ENCODE peak calls at places on chromosomes 11 and 22, in four cellular contexts. X is PC-3, T is kidney, Z is lung. U is an unnamed sample.
A peak's percentile ranks its signal among the peaks of the same experiment; 100 is the strongest.

GRCh38 chr11:3837793-3838192 is 3.0 kb downstream of the RHOG start:
- DNase-seq in Z (peak; percentile 65), X (no peak), T (no peak), U (peak; percentile 77)

GRCh38 chr22:37032134-37032534 is 12.6 kb downstream of the MPST start:
- DNase-seq in X (no peak), T (no peak), Z (no peak), U (no peak)

GRCh38 chr11:128802358-128802981 is 64.6 kb downstream of the KCNJ1 start:
- DNase-seq in Z (no peak), T (no peak), X (peak; percentile 72), U (no peak)

GRCh38 chr11:65305501-65306268 is 9.0 kb upstream of the CDC42EP2 start:
- DNase-seq in X (no peak), Z (no peak), T (no peak), U (no peak)

GRCh38 chr11:31477528-31478255 is 31.7 kb downstream of the IMMP1L start:
- DNase-seq in X (no peak), Z (no peak), T (no peak), U (no peak)

GRCh38 chr22:39743955-39744752 is 149.4 kb downstream of the ENTHD1 start:
- DNase-seq in T (no peak), X (no peak), Z (no peak), U (no peak)

GRCh38 chr11:119540370-119541125 is 117.6 kb upstream of the THY1 start:
- DNase-seq in T (peak; percentile 41), Z (no peak), X (no peak), U (no peak)

GRCh38 chr11:61488651-61489291 is 19.8 kb upstream of the LRRC10B start:
- DNase-seq in Z (no peak), T (peak; percentile 93), X (peak; percentile 90), U (no peak)

GRCh38 chr11:10798330-10798980 is 10.3 kb downstream of the EIF4G2 start:
- DNase-seq in T (no peak), X (no peak), Z (no peak), U (no peak)

GRCh38 chr11:65366340-65366773 is 11.8 kb downstream of the TIGD3 start:
- DNase-seq in T (no peak), Z (no peak), X (peak; percentile 86), U (no peak)

GRCh38 chr11:118301600-118302195 is 2.8 kb upstream of the CD3E start:
- DNase-seq in X (no peak), Z (no peak), T (no peak), U (no peak)

GRCh38 chr11:118305726-118306125 is 1.2 kb downstream of the CD3E start:
- DNase-seq in T (no peak), X (no peak), Z (no peak), U (no peak)

GRCh38 chr11:118304809-118305248 is 299 bp downstream of the CD3E start:
- DNase-seq in X (no peak), T (no peak), Z (no peak), U (no peak)

GRCh38 chr11:118306556-118306955 is 2.0 kb downstream of the CD3E start:
- DNase-seq in Z (no peak), X (no peak), T (no peak), U (no peak)

DNA sequence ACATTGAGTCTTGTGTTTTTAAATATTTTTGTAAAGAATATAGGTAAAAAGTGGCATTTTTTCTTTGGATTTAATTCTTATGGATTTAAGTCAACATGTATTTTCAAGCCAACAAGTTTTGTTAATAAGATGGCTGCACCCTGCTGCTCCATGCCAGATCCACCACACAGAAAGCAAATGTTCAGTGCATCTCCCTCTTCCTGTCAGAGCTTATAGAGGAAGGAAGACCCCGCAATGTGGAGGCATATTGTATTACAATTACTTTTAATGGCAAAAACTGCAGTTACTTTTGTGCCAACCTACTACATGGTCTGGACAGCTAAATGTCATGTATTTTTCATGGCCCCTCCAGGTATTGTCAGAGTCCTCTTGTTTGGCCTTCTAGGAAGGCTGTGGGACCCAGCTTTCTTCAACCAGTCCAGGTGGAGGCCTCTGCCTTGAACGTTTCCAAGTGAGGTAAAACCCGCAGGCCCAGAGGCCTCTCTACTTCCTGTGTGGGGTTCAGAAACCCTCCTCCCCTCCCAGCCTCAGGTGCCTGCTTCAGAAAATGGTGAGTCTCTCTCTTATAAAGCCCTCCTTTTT is at the start of gene CD3E:
- DNase-seq in X (no peak), T (no peak), Z (no peak), U (no peak)
- H3K4me1 ChIP-seq in X (no peaks in the 10 kb centered on the region), T (no peaks in the 10 kb centered on the region), Z (no peaks in the 10 kb centered on the region), U (no peaks in the 10 kb centered on the region)

GRCh38 chr22:43828711-43829447 is 16.8 kb upstream of the EFCAB6 start:
- DNase-seq in X (no peak), T (peak; percentile 66), Z (peak; percentile 60), U (no peak)
- H3K27ac ChIP-seq in X (no peak overlapping the region), T (no peak overlapping the region), Z (no peak overlapping the region), U (no peak overlapping the region)

GRCh38 chr11:75765116-75765515 is 3.5 kb upstream of the DGAT2 start:
- DNase-seq in Z (no peak), T (peak; percentile 54), X (no peak), U (no peak)

GRCh38 chr11:75766449-75767227 is 1.9 kb upstream of the DGAT2 start:
- DNase-seq in X (no peak), Z (no peak), T (no peak), U (no peak)

GRCh38 chr11:75762885-75763284 is 5.7 kb upstream of the DGAT2 start:
- DNase-seq in Z (no peak), T (peak; percentile 22), X (no peak), U (peak; percentile 39)

GRCh38 chr11:75762158-75762557 is 6.4 kb upstream of the DGAT2 start:
- DNase-seq in Z (no peak), X (no peak), T (peak; percentile 26), U (no peak)

DNA sequence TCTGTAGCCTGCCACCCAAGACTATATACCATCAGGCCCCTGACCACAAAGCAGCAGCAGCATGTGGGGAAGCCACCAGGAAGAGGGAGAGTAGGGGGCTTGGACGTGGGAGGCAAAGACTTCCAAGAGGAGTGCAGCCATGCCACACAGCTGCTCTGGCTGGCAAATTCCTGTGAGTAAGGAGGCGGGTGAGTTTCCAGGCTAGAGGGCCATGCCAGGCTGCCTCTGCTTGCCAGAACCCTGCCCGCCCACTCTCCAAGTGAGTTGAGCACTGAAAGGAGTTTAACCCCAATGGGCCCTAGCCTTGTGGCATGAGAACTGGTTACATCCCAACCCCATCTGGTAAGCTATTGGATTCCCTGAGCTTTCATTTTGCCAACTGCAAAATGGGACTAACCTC is 4.7 kb upstream of the DGAT2 start:
- DNase-seq in Z (no peak), T (peak; percentile 26), X (no peak), U (no peak)
- H3K4me1 ChIP-seq in Z (peaks cover 9% of the 10 kb centered on the region), T (peaks cover 7% of the 10 kb centered on the region), X (peaks cover 29% of the 10 kb centered on the region), U (peaks cover 9% of the 10 kb centered on the region)

GRCh38 chr11:33732176-33732575 is 4.0 kb downstream of the CD59 start:
- DNase-seq in T (no peak), Z (no peak), X (no peak), U (no peak)

GRCh38 chr11:33735166-33735425 is 1.1 kb downstream of the CD59 start:
- DNase-seq in T (no peak), X (no peak), Z (no peak), U (no peak)

GRCh38 chr11:33734441-33735165 is 1.6 kb downstream of the CD59 start:
- DNase-seq in T (no peak), Z (peak; percentile 65), X (peak; percentile 63), U (no peak)

GRCh38 chr11:33735426-33736147 is 636 bp downstream of the CD59 start:
- DNase-seq in Z (peak; percentile 44), T (peak; percentile 84), X (no peak), U (no peak)

DNA sequence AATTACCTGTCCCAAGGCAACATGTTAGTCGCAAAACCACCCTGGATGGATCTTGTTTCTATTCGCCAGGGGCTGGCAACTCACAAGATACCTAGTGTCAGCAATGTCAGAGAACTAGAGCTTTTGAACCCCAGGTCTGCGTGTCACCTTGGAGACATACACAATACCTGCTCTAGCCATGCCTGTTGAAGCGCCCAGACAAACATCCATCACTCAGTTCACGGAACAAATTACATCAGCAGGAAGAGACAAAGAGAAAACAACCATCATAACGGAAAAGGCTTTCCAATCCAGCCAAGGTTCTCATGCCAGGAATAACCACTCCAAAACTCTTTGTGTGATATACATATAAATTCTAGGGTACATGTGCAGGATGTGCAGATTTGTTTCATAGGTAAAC is 2.2 kb downstream of the CD59 start:
- DNase-seq in X (no peak), Z (no peak), T (no peak), U (no peak)
- H3K27ac ChIP-seq in X (peak overlapping the region; percentile 91), Z (peak overlapping the region; percentile 88), T (no peak overlapping the region), U (no peak overlapping the region)

U was measured in ascending aorta.